ENCODE peak calls at places on chromosomes 1 and 21, in nine cellular contexts. B is tibial nerve; A is lung; H is fibroblast of lung; P is HCT116; J is PC-9; F is CD4-positive, CD25-positive, alpha-beta regulatory T cell; D is pancreas; O is heart right ventricle. G is an unnamed sample. For H3K27me3, the result is how much of the 10 kb centered on the place peaks cover.

GRCh38 chr1:236654957-236655356 is 31.3 kb upstream of the ACTN2 start:
- DNase-seq in J (no peak), A (no peak), B (no peak), P (no peak), F (no peak), D (no peak), H (peak), O (no peak), G (no peak)

GRCh38 chr1:232334246-232334645 is 295.7 kb downstream of the SIPA1L2 start:
- DNase-seq in H (no peak), F (no peak), P (no peak), J (no peak), O (no peak), B (no peak), A (no peak), D (no peak), G (no peak)

GRCh38 chr1:3598522-3599285 is 12.6 kb downstream of the MEGF6 start:
- DNase-seq in J (no peak), H (no peak), A (no peak), F (no peak), O (no peak), D (no peak), B (no peak), P (no peak), G (no peak)

GRCh38 chr1:60895167-60896124 is 186.9 kb upstream of the NFIA start:
- DNase-seq in O (peak), D (no peak), P (no peak), A (no peak), H (no peak), J (no peak), B (no peak), F (no peak), G (peak)

GRCh38 chr1:2046225-2046917 is 3.8 kb upstream of the PRKCZ start:
- DNase-seq in B (no peak), P (peak), J (no peak), H (peak), F (peak), D (peak), O (peak), A (peak), G (peak)

GRCh38 chr1:163083690-163084089 is 14.5 kb downstream of the RGS4 start:
- DNase-seq in D (no peak), J (no peak), P (no peak), O (no peak), B (no peak), F (no peak), A (no peak), H (peak), G (no peak)

GRCh38 chr1:230548357-230548756 is 93.9 kb upstream of the COG2 start:
- DNase-seq in J (no peak), F (no peak), A (no peak), O (no peak), D (no peak), B (no peak), P (no peak), H (no peak), G (no peak)

GRCh38 chr1:42957880-42958487 is 684 bp downstream of the SLC2A1 start:
- DNase-seq in H (peak), A (no peak), J (no peak), O (peak), D (peak), B (no peak), P (no peak), F (peak), G (peak)

GRCh38 chr1:17567582-17567981 is 28.1 kb downstream of the ARHGEF10L start:
- DNase-seq in H (peak), B (no peak), O (no peak), P (no peak), J (no peak), F (no peak), A (no peak), D (no peak), G (no peak)

GRCh38 chr1:181089777-181090505 is 1.4 kb downstream of the IER5 start:
- DNase-seq in B (peak), P (no peak), O (peak), D (peak), A (peak), H (peak), J (peak), F (peak), G (peak)

GRCh38 chr1:201454568-201454967 is 14.4 kb downstream of the PHLDA3 start:
- DNase-seq in A (no peak), F (no peak), P (no peak), D (no peak), H (no peak), B (no peak), J (no peak), O (no peak), G (no peak)

GRCh38 chr1:87897486-87897885 is 568.8 kb downstream of the LMO4 start:
- DNase-seq in H (no peak), P (no peak), B (no peak), J (no peak), O (no peak), A (no peak), F (no peak), D (no peak), G (no peak)

GRCh38 chr1:21200767-21201166 is 24.1 kb upstream of the EIF4G3 start:
- DNase-seq in O (no peak), D (no peak), B (no peak), J (no peak), A (no peak), P (no peak), F (no peak), H (no peak), G (peak)

GRCh38 chr1:207962716-207963428 is 51.9 kb upstream of the CD34 start:
- DNase-seq in F (peak), H (peak), P (no peak), J (no peak), A (peak), D (peak), B (no peak), O (peak), G (peak)

GRCh38 chr1:53305650-53306049 is 22.2 kb downstream of the LRP8 start:
- DNase-seq in H (no peak), F (no peak), O (no peak), P (no peak), A (no peak), D (no peak), J (no peak), B (no peak), G (no peak)

GRCh38 chr1:153670257-153670858 is 435 bp downstream of the ILF2 start:
- DNase-seq in B (no peak), O (no peak), H (no peak), J (no peak), P (no peak), F (no peak), A (no peak), D (no peak), G (no peak)

GRCh38 chr1:37944091-37944763 is 2.6 kb downstream of the INPP5B start:
- DNase-seq in D (no peak), O (no peak), J (no peak), F (no peak), A (no peak), H (no peak), P (no peak), B (no peak), G (no peak)

GRCh38 chr1:115275216-115275615 is 62.8 kb downstream of the NGF start:
- DNase-seq in A (no peak), H (peak), J (no peak), F (peak), P (peak), D (no peak), B (no peak), O (no peak), G (peak)

GRCh38 chr1:19424651-19425570 is 60.4 kb downstream of the CAPZB start:
- DNase-seq in B (no peak), F (no peak), H (no peak), O (no peak), P (no peak), D (no peak), A (no peak), J (no peak), G (no peak)

GRCh38 chr1:55378582-55378981 is 163.4 kb upstream of the USP24 start:
- DNase-seq in B (no peak), O (no peak), F (peak), P (peak), H (peak), J (no peak), A (peak), D (no peak), G (peak)

GRCh38 chr1:1393428-1393827 is 5.7 kb downstream of the CCNL2 start:
- DNase-seq in H (no peak), B (no peak), P (no peak), D (peak), F (no peak), O (no peak), A (no peak), J (no peak), G (no peak)

GRCh38 chr1:42956739-42957138 is 1.9 kb downstream of the SLC2A1 start:
- DNase-seq in O (no peak), B (no peak), D (no peak), H (no peak), J (no peak), F (no peak), A (no peak), P (no peak), G (no peak)

GRCh38 chr1:203764105-203765028 is 616 bp upstream of the LAX1 start:
- DNase-seq in D (no peak), P (no peak), H (no peak), A (no peak), J (no peak), F (no peak), B (no peak), O (no peak), G (no peak)

GRCh38 chr1:6392081-6392879 is 1.3 kb downstream of the ACOT7 start:
- DNase-seq in B (no peak), F (peak), H (no peak), A (no peak), D (no peak), J (no peak), P (no peak), O (no peak), G (no peak)

GRCh38 chr1:247576514-247576913 is 11.6 kb upstream of the OR2G2 start:
- DNase-seq in H (no peak), D (no peak), B (no peak), P (peak), O (no peak), A (no peak), J (no peak), F (peak), G (no peak)

GRCh38 chr1:149884433-149885363 is 14.7 kb upstream of the BOLA1 start:
- DNase-seq in D (no peak), H (peak), F (peak), A (no peak), O (no peak), B (no peak), P (peak), J (peak), G (no peak)

GRCh38 chr21:31142600-31142999 is 104.3 kb upstream of the KRTAP19-8 start:
- DNase-seq in F (peak), P (no peak), J (no peak), D (no peak), H (no peak), O (no peak), A (no peak), B (no peak), G (no peak)

GRCh38 chr1:220701974-220702373 is 11.8 kb downstream of the C1orf115 start:
- DNase-seq in D (no peak), J (no peak), O (no peak), H (no peak), F (no peak), A (peak), P (no peak), B (no peak), G (no peak)

GRCh38 chr1:119914071-119914470 is 17.8 kb upstream of the ADAM30 start:
- DNase-seq in F (no peak), D (no peak), A (no peak), P (no peak), B (no peak), J (no peak), O (no peak), H (no peak), G (no peak)

GRCh38 chr1:180229483-180230415 is at the start of gene LHX4:
- DNase-seq in D (peak), O (no peak), B (no peak), H (no peak), A (no peak), P (no peak), F (peak), J (peak), G (peak)

DNA sequence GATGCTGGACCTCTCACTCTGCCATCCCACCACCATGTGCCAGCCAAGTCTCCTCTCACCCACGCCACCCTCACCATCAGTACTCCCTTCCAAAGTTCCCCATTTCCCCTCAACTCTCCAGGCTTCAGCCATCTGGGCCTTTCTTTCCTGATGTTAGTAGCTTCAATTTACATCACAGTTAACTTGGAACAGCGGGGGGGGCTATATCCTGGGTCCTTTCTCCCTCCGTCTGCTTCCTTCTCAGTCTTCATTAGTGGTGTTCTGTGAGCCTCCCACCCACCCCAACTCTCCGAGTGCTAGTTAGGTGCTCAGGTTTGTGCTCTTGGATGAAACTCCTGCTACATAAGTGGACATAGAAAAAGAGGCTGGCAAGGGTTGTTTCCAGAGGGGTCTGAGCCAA is 31.9 kb downstream of the KCNC4 start:
- DNase-seq in O (no peak), D (no peak), B (no peak), H (no peak), J (no peak), A (no peak), P (no peak), F (no peak), G (no peak)
- H3K27me3 ChIP-seq in O (under half), D (under half), B (under half), H (under half), J (under half), A (under half), P (under half), F (under half), G (under half)

DNA sequence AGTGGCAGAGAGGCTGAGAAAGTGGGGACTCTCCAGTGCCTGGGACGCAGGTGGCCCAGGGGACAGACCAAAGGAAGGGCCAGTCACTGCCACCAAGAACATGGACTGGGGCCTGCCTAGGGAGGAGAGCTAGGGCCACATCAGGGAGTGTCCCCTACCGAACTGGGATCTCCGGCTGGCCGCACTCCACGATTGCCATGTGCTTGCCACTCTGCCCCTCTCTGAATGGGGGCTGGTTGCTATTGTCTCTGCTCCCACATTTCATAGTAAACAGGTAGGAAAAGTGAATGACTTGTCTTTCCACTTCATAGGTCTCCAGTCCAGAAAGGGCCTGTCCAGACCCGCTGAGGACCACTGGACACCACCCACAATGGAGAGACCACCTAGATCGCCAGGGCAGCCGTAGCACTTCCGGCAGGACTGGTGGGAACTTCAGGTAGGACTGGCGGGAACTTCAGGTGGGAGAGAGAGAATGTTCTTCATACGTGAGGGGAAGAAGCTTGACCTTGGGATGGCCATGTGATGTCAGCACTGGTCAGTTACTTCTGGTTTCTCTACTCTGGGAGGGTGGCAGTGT is 55.2 kb upstream of the PDE9A start:
- DNase-seq in J (no peak), B (no peak), H (no peak), D (no peak), F (no peak), O (no peak), P (no peak), A (no peak), G (no peak)
- H3K27me3 ChIP-seq in J (under half), B (under half), H (under half), D (under half), F (under half), O (under half), P (under half), A (under half), G (under half)

GRCh38 chr1:233514946-233515391 is 98.9 kb upstream of the KCNK1 start:
- DNase-seq in J (no peak), P (no peak), F (no peak), H (no peak), O (no peak), D (peak), B (no peak), A (no peak), G (no peak)

GRCh38 chr1:233512538-233512937 is 101.4 kb upstream of the KCNK1 start:
- DNase-seq in O (no peak), B (no peak), H (no peak), F (no peak), D (no peak), J (no peak), A (no peak), P (no peak), G (no peak)

GRCh38 chr1:233505130-233505529 is 108.8 kb upstream of the KCNK1 start:
- DNase-seq in A (no peak), B (no peak), D (no peak), H (no peak), F (no peak), P (no peak), J (no peak), O (no peak), G (no peak)

DNA sequence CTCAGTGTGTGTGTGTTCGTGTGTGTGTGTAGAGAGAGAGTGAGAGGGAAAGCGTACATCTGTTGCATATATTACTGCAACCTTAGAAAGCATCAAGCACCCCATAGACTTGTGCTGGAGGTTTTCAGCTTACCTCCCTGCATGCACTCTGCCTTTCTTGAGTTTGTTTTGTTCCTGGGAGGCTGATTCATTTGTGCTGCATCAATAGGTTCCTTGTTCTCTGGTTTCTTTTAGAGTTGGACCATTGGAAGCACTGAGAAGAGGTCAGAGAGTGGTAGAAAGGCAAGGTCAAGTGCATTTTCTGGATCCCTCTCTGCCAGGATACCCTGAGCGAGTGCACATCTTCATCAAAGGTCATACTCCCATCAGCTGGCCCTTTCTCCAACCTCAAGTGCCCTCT is 104.3 kb upstream of the KCNK1 start:
- DNase-seq in D (no peak), A (no peak), F (no peak), J (no peak), H (no peak), P (no peak), B (no peak), O (no peak), G (no peak)
- H3K27me3 ChIP-seq in D (under half), A (under half), F (under half), J (under half), H (under half), P (under half), B (under half), O (under half), G (under half)

GRCh38 chr1:10727703-10728348 is 68.6 kb downstream of the CASZ1 start:
- DNase-seq in J (no peak), B (no peak), O (peak), F (no peak), P (no peak), A (no peak), D (peak), H (no peak), G (no peak)

GRCh38 chr1:10730985-10731384 is 65.5 kb downstream of the CASZ1 start:
- DNase-seq in B (no peak), A (no peak), J (peak), D (no peak), H (peak), F (no peak), O (no peak), P (peak), G (peak)

GRCh38 chr1:10724948-10725852 is 71.2 kb downstream of the CASZ1 start:
- DNase-seq in F (no peak), P (no peak), D (peak), B (no peak), O (no peak), H (peak), J (no peak), A (peak), G (no peak)

GRCh38 chr1:10726355-10726754 is 70.1 kb downstream of the CASZ1 start:
- DNase-seq in H (no peak), D (peak), O (peak), A (peak), F (no peak), P (no peak), J (no peak), B (no peak), G (no peak)

DNA sequence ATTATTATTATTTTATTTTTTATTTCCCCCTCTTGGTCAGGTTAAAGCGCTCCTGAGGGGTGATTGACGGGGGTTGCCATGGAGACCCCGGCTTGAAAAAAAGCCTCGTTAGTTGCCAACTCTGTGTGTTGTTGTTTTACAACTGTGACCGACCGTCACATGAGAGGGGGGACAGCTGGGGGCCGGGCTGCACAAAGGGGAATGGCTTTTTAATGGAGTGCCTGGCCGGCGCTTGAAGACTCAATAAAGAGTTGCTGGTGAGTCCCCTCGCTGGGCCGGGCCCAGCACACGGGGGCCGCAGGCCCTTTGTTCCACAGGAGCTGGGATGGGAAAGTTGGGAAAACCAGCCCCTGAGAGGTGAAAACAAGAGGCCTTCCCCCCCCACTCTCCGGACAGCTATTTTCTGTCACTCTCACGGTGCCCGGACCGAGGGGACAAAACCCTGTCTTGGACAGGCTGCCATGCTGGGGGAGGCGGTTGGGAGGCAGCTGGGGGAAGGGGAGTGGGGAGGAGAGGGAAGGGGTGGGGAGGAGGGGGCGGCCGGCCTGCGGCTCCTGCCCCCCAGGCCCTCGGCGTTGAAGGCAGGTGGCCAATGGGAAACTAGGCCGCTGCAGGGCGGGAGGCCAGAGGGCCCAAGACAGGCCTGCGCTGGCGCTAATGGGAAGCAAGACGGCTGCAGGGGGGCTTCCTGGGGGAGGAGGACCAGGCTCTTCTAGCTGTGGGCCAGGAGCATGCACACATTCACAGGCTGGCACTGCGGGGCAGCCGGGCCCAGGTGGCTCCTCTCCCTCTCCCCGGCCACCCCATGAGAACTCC is 67.6 kb downstream of the CASZ1 start:
- DNase-seq in A (no peak), D (peak), P (no peak), F (no peak), B (no peak), O (no peak), J (no peak), H (no peak), G (no peak)
- H3K27me3 ChIP-seq in A (under half), D (under half), P (under half), F (under half), B (under half), O (under half), J (under half), H (under half), G (under half)

GRCh38 chr1:147163019-147163418 is 9.3 kb downstream of the PRKAB2 start:
- DNase-seq in O (no peak), P (no peak), D (no peak), J (no peak), B (no peak), A (no peak), H (no peak), F (no peak), G (no peak)
- H3K27me3 ChIP-seq in O (under half), P (under half), D (under half), J (under half), B (under half), A (under half), H (under half), F (under half), G (under half)

G was measured in cardiac muscle cell.